ENCODE peak calls at places on chromosomes 5 and 9, in six cellular contexts. S is A549, L is GM12878, C is K562, H is HepG2, T is endothelial cell of umbilical vein. P is an unnamed sample.

GRCh38 chr5:80389575-80389974 is 18.3 kb upstream of the ZFYVE16 start:
- DNase-seq in S (no peak), L (no peak), C (no peak), H (no peak), T (no peak), P (no peak)

GRCh38 chr5:64958757-64959391 is 190.1 kb downstream of the CWC27 start:
- DNase-seq in S (peak), L (no peak), C (peak), H (peak), T (peak), P (peak)

GRCh38 chr9:133679056-133679455 is 42.9 kb downstream of the DBH start:
- DNase-seq in S (no peak), L (no peak), C (no peak), H (no peak), T (no peak), P (no peak)

GRCh38 chr5:145925353-145925752 is 11.0 kb upstream of the SH3RF2 start:
- DNase-seq in S (peak), L (no peak), C (no peak), H (no peak), T (peak), P (no peak)

GRCh38 chr9:2764371-2764770 is 47.1 kb downstream of the KCNV2 start:
- DNase-seq in S (no peak), L (peak), C (no peak), H (no peak), T (no peak), P (peak)

GRCh38 chr9:68974431-68974830 is 39.5 kb downstream of the PRKACG start:
- DNase-seq in S (no peak), L (peak), C (no peak), H (no peak), T (no peak), P (no peak)

GRCh38 chr5:38431242-38431853 is 125.1 kb downstream of the LIFR start:
- DNase-seq in S (no peak), L (no peak), C (no peak), H (no peak), T (no peak), P (no peak)

GRCh38 chr5:53006920-53007890 is 18.1 kb downstream of the ITGA2 start:
- DNase-seq in S (no peak), L (no peak), C (no peak), H (no peak), T (peak), P (no peak)

GRCh38 chr9:37676411-37676830 is 25.7 kb downstream of the FRMPD1 start:
- DNase-seq in S (no peak), L (no peak), C (no peak), H (no peak), T (no peak), P (no peak)

GRCh38 chr5:129852747-129853352 is 51.4 kb upstream of the CHSY3 start:
- DNase-seq in S (peak), L (peak), C (peak), H (peak), T (peak), P (peak)

GRCh38 chr5:149383399-149383798 is 4.3 kb upstream of the IL17B start:
- DNase-seq in S (no peak), L (no peak), C (no peak), H (no peak), T (no peak), P (no peak)

GRCh38 chr5:126674145-126674544 is 73.4 kb downstream of the PHAX start:
- DNase-seq in S (no peak), L (no peak), C (no peak), H (no peak), T (no peak), P (no peak)

GRCh38 chr5:143205386-143205785 is 198.1 kb downstream of the NR3C1 start:
- DNase-seq in S (no peak), L (no peak), C (no peak), H (no peak), T (peak), P (no peak)

GRCh38 chr9:4796988-4797956 is 4.5 kb downstream of the RCL1 start:
- DNase-seq in S (peak), L (no peak), C (peak), H (peak), T (peak), P (peak)

GRCh38 chr5:159178978-159179377 is 30.4 kb downstream of the RNF145 start:
- DNase-seq in S (peak), L (peak), C (peak), H (peak), T (peak), P (peak)

GRCh38 chr5:154858972-154859950 is 834 bp downstream of the CNOT8 start:
- DNase-seq in S (peak), L (no peak), C (peak), H (no peak), T (peak), P (peak)

GRCh38 chr9:14749738-14750137 is 27.2 kb upstream of the CER1 start:
- DNase-seq in S (no peak), L (no peak), C (no peak), H (no peak), T (no peak), P (no peak)

GRCh38 chr5:103450333-103451061 is 112.1 kb downstream of the NUDT12 start:
- DNase-seq in S (no peak), L (no peak), C (no peak), H (no peak), T (no peak), P (no peak)

GRCh38 chr9:96674914-96675538 is 19.9 kb upstream of the PRXL2C start:
- DNase-seq in S (peak), L (no peak), C (no peak), H (no peak), T (peak), P (no peak)

GRCh38 chr9:98326402-98327248 is 71.2 kb upstream of the TBC1D2 start:
- DNase-seq in S (no peak), L (no peak), C (peak), H (no peak), T (no peak), P (peak)

GRCh38 chr5:60477849-60478248 is 222.1 kb downstream of the DEPDC1B start:
- DNase-seq in S (no peak), L (no peak), C (no peak), H (no peak), T (no peak), P (no peak)

GRCh38 chr5:956941-957729 is 51.5 kb upstream of the NKD2 start:
- DNase-seq in S (peak), L (no peak), C (no peak), H (peak), T (peak), P (peak)

GRCh38 chr5:169300468-169301385 is at the start of gene SLIT3:
- DNase-seq in S (peak), L (no peak), C (no peak), H (no peak), T (peak), P (no peak)

GRCh38 chr5:33195431-33196128 is 245.2 kb upstream of the TARS1 start:
- DNase-seq in S (peak), L (no peak), C (no peak), H (no peak), T (peak), P (no peak)

GRCh38 chr5:39520232-39520572 is 95.4 kb upstream of the DAB2 start:
- DNase-seq in S (peak), L (no peak), C (no peak), H (no peak), T (peak), P (no peak)

GRCh38 chr9:90801507-90802289 is at the start of gene SYK:
- DNase-seq in S (no peak), L (no peak), C (peak), H (no peak), T (no peak), P (peak)

GRCh38 chr5:15420201-15420600 is 79.8 kb upstream of the FBXL7 start:
- DNase-seq in S (no peak), L (no peak), C (no peak), H (no peak), T (no peak), P (no peak)

GRCh38 chr9:88651682-88652633 is 117.0 kb downstream of the NXNL2 start:
- DNase-seq in S (peak), L (no peak), C (peak), H (no peak), T (no peak), P (peak)

GRCh38 chr9:98795970-98796363 is 388 bp downstream of the ANKS6 start:
- DNase-seq in S (no peak), L (no peak), C (peak), H (no peak), T (no peak), P (peak)

GRCh38 chr9:77544491-77545000 is 103.6 kb downstream of the GNA14 start:
- DNase-seq in S (no peak), L (no peak), C (no peak), H (no peak), T (no peak), P (no peak)

GRCh38 chr9:36006541-36006940 is 30.2 kb upstream of the RECK start:
- DNase-seq in S (no peak), L (no peak), C (peak), H (peak), T (no peak), P (peak)

GRCh38 chr5:15774632-15775031 is 274.7 kb downstream of the FBXL7 start:
- DNase-seq in S (no peak), L (no peak), C (no peak), H (no peak), T (no peak), P (no peak)

GRCh38 chr9:2180171-2180570 is 165.0 kb downstream of the SMARCA2 start:
- DNase-seq in S (no peak), L (no peak), C (no peak), H (no peak), T (no peak), P (no peak)

GRCh38 chr5:57780959-57781325 is 298.3 kb upstream of the ACTBL2 start:
- DNase-seq in S (no peak), L (no peak), C (no peak), H (no peak), T (no peak), P (no peak)

GRCh38 chr5:34415559-34416198 is 240.4 kb upstream of the RAI14 start:
- DNase-seq in S (no peak), L (peak), C (no peak), H (no peak), T (no peak), P (no peak)

GRCh38 chr9:116144555-116144954 is 9.0 kb upstream of the PAPPA start:
- DNase-seq in S (peak), L (no peak), C (no peak), H (no peak), T (no peak), P (no peak)

GRCh38 chr5:131482556-131483088 is 152.4 kb downstream of the RAPGEF6 start:
- DNase-seq in S (no peak), L (no peak), C (no peak), H (no peak), T (no peak), P (no peak)

GRCh38 chr5:43467100-43467499 is 16.6 kb downstream of the TMEM267 start:
- DNase-seq in S (no peak), L (no peak), C (no peak), H (no peak), T (no peak), P (no peak)

GRCh38 chr5:140966293-140967225 is at the start of gene PCDHAC2:
- DNase-seq in S (peak), L (no peak), C (no peak), H (no peak), T (peak), P (no peak)

GRCh38 chr5:15995206-15996052 is 184.2 kb downstream of the MARCHF11 start:
- DNase-seq in S (peak), L (no peak), C (no peak), H (peak), T (peak), P (peak)

GRCh38 chr5:141968914-141969608 is at the start of gene RNF14:
- DNase-seq in S (peak), L (peak), C (peak), H (peak), T (peak), P (peak)
- TF ChIP-seq POLR2A in S (peak), L (peak), C (peak), H (peak), T (peak), P (peak)

DNA sequence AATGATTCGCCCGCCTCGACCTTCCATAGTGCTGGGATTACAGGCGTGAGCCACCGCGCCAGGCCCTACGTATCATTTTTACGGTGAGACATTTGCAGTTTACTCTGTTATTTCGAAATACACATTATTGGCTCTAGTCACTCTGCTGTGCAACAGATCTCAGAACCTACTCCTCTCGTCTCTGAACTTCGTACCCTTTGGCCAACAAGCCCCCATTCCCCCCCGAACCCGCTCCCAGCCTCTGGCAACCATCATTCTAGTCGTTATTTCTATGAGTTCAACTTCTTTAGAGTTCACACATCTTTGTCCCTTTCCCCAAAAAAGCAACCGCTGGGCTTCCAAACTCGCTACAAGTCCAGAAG is 736 bp downstream of the PTGR1 start:
- DNase-seq in S (no peak), L (no peak), C (no peak), H (peak), T (peak), P (peak)
- TF ChIP-seq MYC in S (no peak), L (no peak), C (no peak), H (no peak), T (no peak), P (no peak)

GRCh38 chr5:91280062-91280941 is 102.8 kb downstream of the ARRDC3 start:
- DNase-seq in S (peak), L (peak), C (peak), H (peak), T (peak), P (peak)

GRCh38 chr5:91283326-91283725 is 99.8 kb downstream of the ARRDC3 start:
- DNase-seq in S (no peak), L (no peak), C (no peak), H (no peak), T (no peak), P (no peak)

GRCh38 chr5:91280942-91281269 is 102.2 kb downstream of the ARRDC3 start:
- DNase-seq in S (no peak), L (no peak), C (no peak), H (no peak), T (no peak), P (no peak)

GRCh38 chr5:91282210-91282609 is 100.9 kb downstream of the ARRDC3 start:
- DNase-seq in S (no peak), L (no peak), C (no peak), H (no peak), T (no peak), P (no peak)

DNA sequence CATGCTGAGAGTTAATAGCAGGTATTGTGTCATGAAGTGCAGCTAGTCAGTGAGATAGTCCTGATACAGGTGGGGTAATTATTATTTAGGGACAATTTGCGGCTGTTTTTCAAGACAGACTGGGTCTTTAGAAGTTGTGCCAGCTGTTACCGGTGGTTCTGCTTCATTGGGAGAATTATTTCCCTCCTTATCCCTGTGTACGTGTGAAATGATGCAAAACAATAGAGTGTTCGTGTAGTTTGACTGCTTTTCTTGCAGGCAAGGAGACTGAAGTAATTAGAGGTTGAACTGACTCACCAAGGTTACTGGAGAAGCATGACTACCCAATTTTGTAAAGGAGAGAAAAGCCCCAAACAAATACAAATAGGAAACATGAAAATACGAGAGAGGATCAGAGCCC is 101.7 kb downstream of the ARRDC3 start:
- DNase-seq in S (peak), L (no peak), C (no peak), H (no peak), T (peak), P (peak)
- H3K4me3 ChIP-seq in S (no peak), L (no peak), C (no peak), H (no peak), T (no peak), P (no peak)

GRCh38 chr9:136363106-136363605 is 388 bp downstream of the DNLZ start:
- DNase-seq in S (peak), L (peak), C (peak), H (peak), T (peak), P (peak)
- TF ChIP-seq POLR2A in S (peak), L (peak), C (peak), H (no peak), T (peak), P (peak)

DNA sequence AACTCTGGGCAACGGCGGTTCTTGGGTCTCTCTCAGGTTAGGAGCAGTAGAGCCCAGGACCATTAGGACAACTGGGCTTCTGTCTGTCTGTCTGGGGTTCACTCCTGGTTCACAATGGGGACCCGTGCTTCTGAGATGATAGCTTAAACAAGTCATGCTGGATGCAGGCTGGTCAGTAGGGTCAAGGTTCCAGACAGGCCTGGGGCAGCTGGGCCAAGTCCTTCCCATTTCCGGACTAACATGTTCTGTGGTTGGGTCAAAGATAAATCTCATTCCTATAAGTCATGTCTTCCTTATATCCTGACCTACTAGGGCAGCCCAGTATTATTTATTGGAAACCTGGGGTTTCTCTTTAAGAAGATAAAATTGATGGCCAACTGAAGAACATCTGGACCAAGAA is 8.4 kb downstream of the HDHD3 start:
- DNase-seq in S (no peak), L (no peak), C (no peak), H (no peak), T (no peak), P (no peak)
- TF ChIP-seq MYC in S (no peak), L (no peak), C (no peak), H (no peak), T (no peak), P (no peak)

GRCh38 chr9:95349109-95350038 is 31.9 kb upstream of the FANCC start:
- DNase-seq in S (no peak), L (no peak), C (no peak), H (no peak), T (no peak), P (no peak)
- H3K4me3 ChIP-seq in S (no peak), L (no peak), C (no peak), H (peak), T (no peak), P (no peak)

P was measured in NB4.